ENCODE peak calls at places on chromosomes 7 and 10, in seven cellular contexts. One of them, this sample, is unnamed.

GRCh38 chr7:1587738-1588137 is 17.9 kb upstream of the PSMG3 start:
- DNase-seq in nephron progenitor cell: no peak
- DNase-seq in colonic mucosa: no peak
- DNase-seq in mesothelial cell of epicardium: no peak
- DNase-seq in GM10248: no peak
- DNase-seq in Calu3: no peak
- DNase-seq in CD4-positive, alpha-beta T cell: no peak
- DNase-seq in this sample: no peak

GRCh38 chr10:115118346-115118745 is 25.2 kb downstream of the ATRNL1 start:
- DNase-seq in Calu3: no peak
- DNase-seq in colonic mucosa: no peak
- DNase-seq in CD4-positive, alpha-beta T cell: no peak
- DNase-seq in mesothelial cell of epicardium: no peak
- DNase-seq in nephron progenitor cell: no peak
- DNase-seq in GM10248: no peak
- DNase-seq in this sample: no peak

GRCh38 chr10:13734151-13734550 is 147.4 kb downstream of the PRPF18 start:
- DNase-seq in mesothelial cell of epicardium: no peak
- DNase-seq in GM10248: no peak
- DNase-seq in colonic mucosa: no peak
- DNase-seq in Calu3: no peak
- DNase-seq in CD4-positive, alpha-beta T cell: no peak
- DNase-seq in nephron progenitor cell: no peak
- DNase-seq in this sample: no peak

GRCh38 chr10:101691081-101691480 is 3.9 kb downstream of the FBXW4 start:
- DNase-seq in mesothelial cell of epicardium: no peak
- DNase-seq in colonic mucosa: no peak
- DNase-seq in nephron progenitor cell: no peak
- DNase-seq in Calu3: no peak
- DNase-seq in CD4-positive, alpha-beta T cell: no peak
- DNase-seq in GM10248: no peak
- DNase-seq in this sample: no peak

GRCh38 chr7:136079934-136080333 is 102.8 kb upstream of the MTPN start:
- DNase-seq in nephron progenitor cell: no peak
- DNase-seq in mesothelial cell of epicardium: no peak
- DNase-seq in CD4-positive, alpha-beta T cell: no peak
- DNase-seq in Calu3: no peak
- DNase-seq in colonic mucosa: no peak
- DNase-seq in GM10248: no peak
- DNase-seq in this sample: no peak

GRCh38 chr10:116719712-116720111 is 22.7 kb downstream of the HSPA12A start:
- DNase-seq in colonic mucosa: no peak
- DNase-seq in nephron progenitor cell: no peak
- DNase-seq in GM10248: no peak
- DNase-seq in Calu3: no peak
- DNase-seq in CD4-positive, alpha-beta T cell: no peak
- DNase-seq in mesothelial cell of epicardium: no peak
- DNase-seq in this sample: no peak

GRCh38 chr10:52540479-52540984 is 226.5 kb downstream of the DKK1 start:
- DNase-seq in Calu3: no peak
- DNase-seq in mesothelial cell of epicardium: no peak
- DNase-seq in GM10248: no peak
- DNase-seq in CD4-positive, alpha-beta T cell: no peak
- DNase-seq in colonic mucosa: no peak
- DNase-seq in nephron progenitor cell: no peak
- DNase-seq in this sample: no peak

GRCh38 chr10:124450010-124450782 is at the start of gene NKX1-2:
- DNase-seq in mesothelial cell of epicardium: peak
- DNase-seq in Calu3: no peak
- DNase-seq in CD4-positive, alpha-beta T cell: no peak
- DNase-seq in nephron progenitor cell: peak
- DNase-seq in GM10248: no peak
- DNase-seq in colonic mucosa: no peak
- DNase-seq in this sample: no peak

GRCh38 chr10:99007457-99007856 is 228.2 kb downstream of the HPSE2 start:
- DNase-seq in mesothelial cell of epicardium: no peak
- DNase-seq in nephron progenitor cell: no peak
- DNase-seq in Calu3: no peak
- DNase-seq in GM10248: no peak
- DNase-seq in CD4-positive, alpha-beta T cell: no peak
- DNase-seq in colonic mucosa: no peak
- DNase-seq in this sample: no peak

GRCh38 chr10:1390200-1390599 is 334.0 kb downstream of the WDR37 start:
- DNase-seq in CD4-positive, alpha-beta T cell: no peak
- DNase-seq in nephron progenitor cell: no peak
- DNase-seq in mesothelial cell of epicardium: no peak
- DNase-seq in colonic mucosa: no peak
- DNase-seq in Calu3: no peak
- DNase-seq in GM10248: no peak
- DNase-seq in this sample: peak

GRCh38 chr10:110762109-110762848 is 109.4 kb upstream of the PDCD4 start:
- DNase-seq in GM10248: no peak
- DNase-seq in colonic mucosa: no peak
- DNase-seq in Calu3: no peak
- DNase-seq in nephron progenitor cell: no peak
- DNase-seq in mesothelial cell of epicardium: no peak
- DNase-seq in CD4-positive, alpha-beta T cell: no peak
- DNase-seq in this sample: no peak

GRCh38 chr7:28037220-28038010 is 143.2 kb downstream of the JAZF1 start:
- DNase-seq in mesothelial cell of epicardium: no peak
- DNase-seq in CD4-positive, alpha-beta T cell: no peak
- DNase-seq in Calu3: peak
- DNase-seq in colonic mucosa: no peak
- DNase-seq in nephron progenitor cell: no peak
- DNase-seq in GM10248: peak
- DNase-seq in this sample: no peak

GRCh38 chr7:126370038-126370668 is 882.6 kb downstream of the GRM8 start:
- DNase-seq in CD4-positive, alpha-beta T cell: no peak
- DNase-seq in Calu3: no peak
- DNase-seq in nephron progenitor cell: no peak
- DNase-seq in GM10248: no peak
- DNase-seq in colonic mucosa: no peak
- DNase-seq in mesothelial cell of epicardium: no peak
- DNase-seq in this sample: no peak

GRCh38 chr10:89215511-89215910 is 8.4 kb upstream of the CH25H start:
- DNase-seq in Calu3: no peak
- DNase-seq in GM10248: no peak
- DNase-seq in colonic mucosa: no peak
- DNase-seq in nephron progenitor cell: no peak
- DNase-seq in mesothelial cell of epicardium: no peak
- DNase-seq in CD4-positive, alpha-beta T cell: no peak
- DNase-seq in this sample: no peak

GRCh38 chr10:30984563-30985328 is 46.9 kb downstream of the ZNF438 start:
- DNase-seq in nephron progenitor cell: no peak
- DNase-seq in CD4-positive, alpha-beta T cell: no peak
- DNase-seq in colonic mucosa: no peak
- DNase-seq in GM10248: no peak
- DNase-seq in mesothelial cell of epicardium: no peak
- DNase-seq in Calu3: no peak
- DNase-seq in this sample: no peak

GRCh38 chr7:248732-249435 is 41.1 kb upstream of the FOXL3 start:
- DNase-seq in Calu3: no peak
- DNase-seq in GM10248: no peak
- DNase-seq in mesothelial cell of epicardium: no peak
- DNase-seq in CD4-positive, alpha-beta T cell: no peak
- DNase-seq in colonic mucosa: no peak
- DNase-seq in nephron progenitor cell: no peak
- DNase-seq in this sample: no peak

GRCh38 chr7:28536259-28536658 is 123.9 kb downstream of the CREB5 start:
- DNase-seq in Calu3: peak
- DNase-seq in mesothelial cell of epicardium: peak
- DNase-seq in nephron progenitor cell: peak
- DNase-seq in CD4-positive, alpha-beta T cell: no peak
- DNase-seq in GM10248: no peak
- DNase-seq in colonic mucosa: no peak
- DNase-seq in this sample: no peak

GRCh38 chr10:121454776-121455175 is 143.5 kb downstream of the FGFR2 start:
- DNase-seq in CD4-positive, alpha-beta T cell: no peak
- DNase-seq in GM10248: no peak
- DNase-seq in colonic mucosa: no peak
- DNase-seq in nephron progenitor cell: no peak
- DNase-seq in mesothelial cell of epicardium: no peak
- DNase-seq in Calu3: no peak
- DNase-seq in this sample: no peak

GRCh38 chr10:132360766-132361447 is 28.9 kb downstream of the LRRC27 start:
- DNase-seq in colonic mucosa: peak
- DNase-seq in Calu3: peak
- DNase-seq in nephron progenitor cell: peak
- DNase-seq in GM10248: no peak
- DNase-seq in mesothelial cell of epicardium: no peak
- DNase-seq in CD4-positive, alpha-beta T cell: no peak
- DNase-seq in this sample: no peak

GRCh38 chr7:65938336-65938895 is 43.6 kb downstream of the GUSB start:
- DNase-seq in GM10248: no peak
- DNase-seq in Calu3: no peak
- DNase-seq in colonic mucosa: no peak
- DNase-seq in CD4-positive, alpha-beta T cell: no peak
- DNase-seq in mesothelial cell of epicardium: no peak
- DNase-seq in nephron progenitor cell: no peak
- DNase-seq in this sample: no peak

GRCh38 chr10:78960316-78960800 is 108.4 kb upstream of the ZMIZ1 start:
- DNase-seq in GM10248: no peak
- DNase-seq in Calu3: peak
- DNase-seq in colonic mucosa: peak
- DNase-seq in nephron progenitor cell: no peak
- DNase-seq in CD4-positive, alpha-beta T cell: no peak
- DNase-seq in mesothelial cell of epicardium: no peak
- DNase-seq in this sample: no peak

GRCh38 chr10:80945267-80945880 is 407.7 kb downstream of the SH2D4B start:
- DNase-seq in CD4-positive, alpha-beta T cell: no peak
- DNase-seq in mesothelial cell of epicardium: no peak
- DNase-seq in nephron progenitor cell: no peak
- DNase-seq in Calu3: peak
- DNase-seq in colonic mucosa: no peak
- DNase-seq in GM10248: peak
- DNase-seq in this sample: no peak
- TF ChIP-seq CTCF in CD4-positive, alpha-beta T cell: no peak
- TF ChIP-seq CTCF in mesothelial cell of epicardium: peak
- TF ChIP-seq CTCF in nephron progenitor cell: peak
- TF ChIP-seq CTCF in Calu3: peak
- TF ChIP-seq CTCF in colonic mucosa: peak
- TF ChIP-seq CTCF in GM10248: peak
- TF ChIP-seq CTCF in this sample: no peak

GRCh38 chr10:113890769-113891168 is 36.3 kb downstream of the NHLRC2 start:
- DNase-seq in Calu3: no peak
- DNase-seq in mesothelial cell of epicardium: no peak
- DNase-seq in nephron progenitor cell: no peak
- DNase-seq in GM10248: no peak
- DNase-seq in colonic mucosa: no peak
- DNase-seq in CD4-positive, alpha-beta T cell: no peak
- DNase-seq in this sample: no peak
- TF ChIP-seq CTCF in Calu3: no peak
- TF ChIP-seq CTCF in mesothelial cell of epicardium: no peak
- TF ChIP-seq CTCF in nephron progenitor cell: no peak
- TF ChIP-seq CTCF in GM10248: no peak
- TF ChIP-seq CTCF in colonic mucosa: no peak
- TF ChIP-seq CTCF in CD4-positive, alpha-beta T cell: no peak
- TF ChIP-seq CTCF in this sample: no peak

GRCh38 chr10:71268247-71268691 is 50.8 kb upstream of the SLC29A3 start:
- DNase-seq in mesothelial cell of epicardium: no peak
- DNase-seq in GM10248: no peak
- DNase-seq in Calu3: peak
- DNase-seq in nephron progenitor cell: peak
- DNase-seq in colonic mucosa: no peak
- DNase-seq in CD4-positive, alpha-beta T cell: no peak
- DNase-seq in this sample: no peak
- TF ChIP-seq CTCF in mesothelial cell of epicardium: peak
- TF ChIP-seq CTCF in GM10248: no peak
- TF ChIP-seq CTCF in Calu3: no peak
- TF ChIP-seq CTCF in nephron progenitor cell: peak
- TF ChIP-seq CTCF in colonic mucosa: peak
- TF ChIP-seq CTCF in CD4-positive, alpha-beta T cell: no peak
- TF ChIP-seq CTCF in this sample: peak

DNA sequence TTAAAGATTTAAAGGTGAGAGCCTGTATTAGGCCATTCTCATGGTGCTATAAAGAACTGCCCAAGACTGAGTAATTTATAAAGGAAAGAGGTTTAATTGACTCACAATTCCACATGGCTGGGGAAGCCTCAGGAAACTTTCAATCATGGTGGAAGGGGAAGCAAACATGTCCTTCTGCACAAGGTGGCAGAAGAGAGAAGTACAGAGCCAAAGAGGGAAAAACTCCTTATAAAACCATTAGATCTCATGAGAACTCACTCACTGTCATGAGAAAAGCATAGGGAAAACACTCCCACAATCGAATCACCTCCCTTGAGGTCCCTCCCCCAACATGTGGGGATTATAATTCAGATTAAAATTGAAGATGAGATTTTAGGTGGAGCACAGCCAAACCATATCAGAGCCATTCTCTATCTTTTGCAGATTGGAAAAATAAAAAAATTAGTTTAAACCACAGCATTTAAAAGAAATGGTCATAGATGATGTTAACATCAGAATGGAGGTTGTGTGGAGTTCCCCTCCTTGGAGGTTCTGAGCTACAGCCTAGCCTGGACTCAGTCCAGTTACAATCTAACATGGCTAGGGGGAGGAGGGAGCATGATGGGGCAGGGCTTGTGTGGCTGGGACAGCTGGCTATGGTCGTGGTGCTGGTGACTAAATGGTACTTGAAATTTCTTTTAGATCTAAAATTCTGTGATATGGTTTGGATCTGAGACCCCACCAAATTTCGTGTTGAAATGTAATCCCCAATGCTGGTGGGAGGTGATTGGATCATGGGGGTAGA is 33.1 kb downstream of the GSTO2 start:
- DNase-seq in Calu3: no peak
- DNase-seq in CD4-positive, alpha-beta T cell: no peak
- DNase-seq in GM10248: no peak
- DNase-seq in colonic mucosa: no peak
- DNase-seq in nephron progenitor cell: no peak
- DNase-seq in mesothelial cell of epicardium: no peak
- DNase-seq in this sample: no peak
- TF ChIP-seq CTCF in Calu3: no peak
- TF ChIP-seq CTCF in CD4-positive, alpha-beta T cell: no peak
- TF ChIP-seq CTCF in GM10248: no peak
- TF ChIP-seq CTCF in colonic mucosa: no peak
- TF ChIP-seq CTCF in nephron progenitor cell: no peak
- TF ChIP-seq CTCF in mesothelial cell of epicardium: no peak
- TF ChIP-seq CTCF in this sample: peak

GRCh38 chr7:112752576-112752975 is 37.6 kb downstream of the TMEM168 start:
- DNase-seq in colonic mucosa: no peak
- DNase-seq in nephron progenitor cell: no peak
- DNase-seq in mesothelial cell of epicardium: no peak
- DNase-seq in GM10248: no peak
- DNase-seq in Calu3: no peak
- DNase-seq in CD4-positive, alpha-beta T cell: no peak
- DNase-seq in this sample: no peak

GRCh38 chr7:112753298-112753697 is 36.9 kb downstream of the TMEM168 start:
- DNase-seq in nephron progenitor cell: no peak
- DNase-seq in colonic mucosa: no peak
- DNase-seq in mesothelial cell of epicardium: no peak
- DNase-seq in GM10248: no peak
- DNase-seq in CD4-positive, alpha-beta T cell: no peak
- DNase-seq in Calu3: no peak
- DNase-seq in this sample: no peak

GRCh38 chr7:112745635-112746034 is 44.6 kb downstream of the TMEM168 start:
- DNase-seq in colonic mucosa: no peak
- DNase-seq in Calu3: no peak
- DNase-seq in mesothelial cell of epicardium: no peak
- DNase-seq in CD4-positive, alpha-beta T cell: no peak
- DNase-seq in GM10248: no peak
- DNase-seq in nephron progenitor cell: no peak
- DNase-seq in this sample: no peak

GRCh38 chr7:112748381-112748780 is 41.8 kb downstream of the TMEM168 start:
- DNase-seq in CD4-positive, alpha-beta T cell: no peak
- DNase-seq in colonic mucosa: no peak
- DNase-seq in nephron progenitor cell: no peak
- DNase-seq in mesothelial cell of epicardium: no peak
- DNase-seq in GM10248: no peak
- DNase-seq in Calu3: no peak
- DNase-seq in this sample: no peak

GRCh38 chr7:112749775-112750174 is 40.4 kb downstream of the TMEM168 start:
- DNase-seq in mesothelial cell of epicardium: no peak
- DNase-seq in GM10248: no peak
- DNase-seq in Calu3: no peak
- DNase-seq in nephron progenitor cell: no peak
- DNase-seq in colonic mucosa: no peak
- DNase-seq in CD4-positive, alpha-beta T cell: no peak
- DNase-seq in this sample: no peak
- TF ChIP-seq CTCF in mesothelial cell of epicardium: no peak
- TF ChIP-seq CTCF in GM10248: no peak
- TF ChIP-seq CTCF in Calu3: no peak
- TF ChIP-seq CTCF in nephron progenitor cell: peak
- TF ChIP-seq CTCF in colonic mucosa: no peak
- TF ChIP-seq CTCF in CD4-positive, alpha-beta T cell: no peak
- TF ChIP-seq CTCF in this sample: no peak

This sample was measured in osteocyte.